ENCODE peak calls at places on chromosomes 4 and X, in six cellular contexts. Q, M, Y, T, W and Z are unnamed samples.

GRCh38 chr4:54940996-54941395 is 184.4 kb downstream of the KDR start:
- DNase-seq in M (no peak), Y (no peak), T (no peak), W (no peak), Q (no peak), Z (no peak)

GRCh38 chr4:172830295-172830764 is 338.3 kb upstream of the GALNT7 start:
- DNase-seq in Y (no peak), Q (no peak), M (peak; percentile 14), W (no peak), T (no peak), Z (no peak)

GRCh38 chr4:10020871-10021676 is at the start of gene SLC2A9:
- DNase-seq in Q (no peak), W (no peak), Y (no peak), M (peak; percentile 35), T (no peak), Z (no peak)

GRCh38 chrX:106649523-106650428 is 38.0 kb downstream of the RADX start:
- DNase-seq in Y (no peak), W (no peak), T (no peak), Q (no peak), M (no peak), Z (no peak)

GRCh38 chr4:169117591-169118081 is 107.6 kb upstream of the CBR4 start:
- DNase-seq in Q (peak; percentile 85), T (no peak), W (peak; percentile 79), Y (no peak), M (no peak), Z (no peak)

GRCh38 chr4:105058177-105058812 is 88.4 kb upstream of the TET2 start:
- DNase-seq in Y (no peak), T (no peak), W (no peak), Q (peak; percentile 95), M (no peak), Z (no peak)

GRCh38 chrX:72340572-72340971 is 34.9 kb upstream of the CITED1 start:
- DNase-seq in M (no peak), T (no peak), W (no peak), Y (no peak), Q (no peak), Z (no peak)

GRCh38 chr4:15262396-15262795 is 165.4 kb upstream of the C1QTNF7 start:
- DNase-seq in T (no peak), Y (no peak), W (no peak), Q (peak; percentile 5), M (no peak), Z (no peak)

GRCh38 chr4:44425614-44426208 is 22.9 kb downstream of the KCTD8 start:
- DNase-seq in W (no peak), Q (peak; percentile 23), Y (no peak), M (peak; percentile 35), T (no peak), Z (no peak)

GRCh38 chrX:133600536-133600935 is 185.2 kb upstream of the GPC4 start:
- DNase-seq in Y (no peak), T (no peak), W (no peak), Q (no peak), M (no peak), Z (no peak)

GRCh38 chr4:112280657-112281056 is 5.0 kb downstream of the TIFA start:
- DNase-seq in Q (no peak), M (no peak), Y (no peak), W (no peak), T (no peak), Z (no peak)

GRCh38 chr4:55030606-55031005 is 94.8 kb downstream of the KDR start:
- DNase-seq in T (no peak), M (no peak), Q (no peak), Y (no peak), W (no peak), Z (no peak)

GRCh38 chr4:7786517-7786916 is 153.1 kb downstream of the AFAP1 start:
- DNase-seq in T (no peak), M (no peak), Y (no peak), Q (no peak), W (no peak), Z (no peak)

GRCh38 chr4:90025248-90025647 is 101.9 kb upstream of the CCSER1 start:
- DNase-seq in Y (no peak), Q (peak; percentile 6), W (no peak), M (peak; percentile 44), T (no peak), Z (no peak)

GRCh38 chrX:121254336-121254735 is 206.9 kb downstream of the GLUD2 start:
- DNase-seq in T (no peak), W (no peak), Y (no peak), Q (no peak), M (no peak), Z (no peak)

GRCh38 chr4:137370206-137370633 is 162.1 kb downstream of the PCDH18 start:
- DNase-seq in T (no peak), Q (peak; percentile 79), Y (no peak), M (no peak), W (peak; percentile 42), Z (no peak)

GRCh38 chr4:76750716-76751115 is 147.2 kb downstream of the SOWAHB start:
- DNase-seq in Y (no peak), M (no peak), Q (peak; percentile 37), W (no peak), T (no peak), Z (no peak)

GRCh38 chr4:185381794-185382193 is 13.9 kb downstream of the LRP2BP start:
- DNase-seq in W (no peak), Q (peak; percentile 33), T (no peak), M (no peak), Y (no peak), Z (no peak)

GRCh38 chrX:121085612-121086010 is 38.2 kb downstream of the GLUD2 start:
- DNase-seq in Y (no peak), M (no peak), W (no peak), Q (no peak), T (no peak), Z (no peak)

GRCh38 chr4:4575284-4576211 is 33.7 kb upstream of the STX18 start:
- DNase-seq in W (no peak), T (peak; percentile 57), Y (peak; percentile 69), Q (peak; percentile 55), M (peak; percentile 64), Z (no peak)

GRCh38 chr4:173230077-173230476 is 61.5 kb downstream of the GALNT7 start:
- DNase-seq in M (no peak), T (no peak), Q (no peak), W (no peak), Y (no peak), Z (no peak)

GRCh38 chr4:118113220-118113619 is 78.9 kb downstream of the NDST3 start:
- DNase-seq in W (no peak), Q (no peak), T (no peak), Y (no peak), M (peak; percentile 23), Z (no peak)
- TF ChIP-seq CTCF in W (no peak), Q (no peak), T (no peak), Y (no peak), M (no peak), Z (no peak)

GRCh38 chr4:187664011-187664410 is 331.6 kb upstream of the ZFP42 start:
- DNase-seq in Q (no peak), Y (no peak), T (no peak), W (no peak), M (no peak), Z (no peak)

GRCh38 chr4:187667095-187667494 is 328.5 kb upstream of the ZFP42 start:
- DNase-seq in Q (no peak), T (no peak), Y (no peak), W (no peak), M (no peak), Z (no peak)

GRCh38 chr4:187668683-187669082 is 326.9 kb upstream of the ZFP42 start:
- DNase-seq in M (no peak), Q (peak; percentile 50), Y (no peak), W (no peak), T (no peak), Z (no peak)

GRCh38 chr4:187663076-187663475 is 332.5 kb upstream of the ZFP42 start:
- DNase-seq in T (no peak), Q (peak; percentile 21), M (no peak), W (no peak), Y (no peak), Z (no peak)

DNA sequence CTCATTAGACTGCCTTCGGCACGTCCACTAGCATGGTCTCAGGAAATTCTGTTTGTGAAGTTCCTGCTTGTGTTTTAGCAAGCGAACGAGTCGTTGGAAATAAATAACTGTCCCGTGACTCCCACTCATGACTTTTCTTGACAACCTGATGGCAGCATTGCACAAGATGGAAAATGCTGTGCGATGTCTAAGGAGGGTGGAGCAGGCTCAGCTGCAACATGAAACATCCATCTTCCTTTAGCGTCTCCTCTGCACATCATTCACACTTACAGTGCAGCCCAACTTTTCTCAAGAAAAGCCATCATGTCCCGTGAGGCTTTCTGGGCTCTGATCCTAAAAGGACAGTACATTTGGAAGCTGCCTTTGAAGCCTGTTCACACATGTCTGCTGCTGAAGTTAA is 328.9 kb upstream of the ZFP42 start:
- DNase-seq in W (no peak), T (no peak), Q (no peak), M (no peak), Y (no peak), Z (no peak)
- TF ChIP-seq CTCF in W (no peak), T (no peak), Q (no peak), M (no peak), Y (no peak), Z (no peak)

GRCh38 chrX:109475174-109475891 is 6.6 kb downstream of the GUCY2F start:
- DNase-seq in T (peak; percentile 44), Y (peak; percentile 34), W (no peak), Q (peak; percentile 39), M (peak; percentile 58), Z (no peak)
- TF ChIP-seq CTCF in T (peak; percentile 9), Y (peak; percentile 75), W (peak; percentile 47), Q (peak; percentile 54), M (peak; percentile 32), Z (peak; percentile 55)

DNA sequence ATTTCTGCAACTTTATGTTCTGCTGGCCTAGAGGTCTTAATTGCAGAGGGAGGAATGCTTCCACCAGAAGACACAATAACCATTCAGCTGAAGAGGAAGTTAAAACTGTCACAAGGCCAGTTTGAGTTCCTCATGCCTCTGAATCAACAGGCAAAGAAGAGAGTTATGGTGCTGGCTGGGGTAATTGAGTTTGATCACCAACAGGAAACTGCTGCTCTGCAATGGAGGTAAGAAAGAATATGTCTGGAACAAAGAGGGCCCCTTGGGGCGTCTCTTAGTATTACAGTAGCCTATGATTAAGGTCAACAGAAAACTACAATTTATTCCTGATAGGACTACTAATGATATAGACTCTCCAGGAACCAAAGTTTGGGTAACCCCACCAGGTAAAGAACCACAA is 744.0 kb downstream of the FSTL5 start:
- DNase-seq in Y (no peak), Q (no peak), M (peak; percentile 25), T (no peak), W (no peak), Z (no peak)
- TF ChIP-seq CTCF in Y (peak; percentile 17), Q (no peak), M (no peak), T (no peak), W (no peak), Z (no peak)

DNA sequence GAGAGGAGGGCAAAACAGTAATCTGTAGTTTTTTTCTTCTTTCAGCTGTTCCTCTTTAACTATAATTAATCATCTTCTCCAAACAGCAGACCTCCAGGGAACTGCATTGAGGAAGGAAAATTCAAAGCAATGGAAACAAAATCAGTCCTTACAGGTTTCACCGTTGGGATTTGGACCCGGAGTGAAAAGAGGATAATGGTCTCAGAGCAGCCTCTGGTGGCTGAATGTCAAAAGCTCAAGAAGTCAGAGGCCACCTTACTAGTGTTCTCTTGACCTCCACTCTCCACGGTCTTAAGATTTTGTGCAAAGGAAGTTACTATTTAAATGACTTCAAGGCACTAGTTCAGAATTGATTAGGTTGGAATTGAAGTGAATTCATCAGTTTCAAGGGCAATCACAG is 16.0 kb upstream of the MID1 start:
- DNase-seq in W (no peak), Q (peak; percentile 55), M (peak; percentile 73), Y (no peak), T (peak; percentile 32), Z (no peak)
- TF ChIP-seq CTCF in W (peak; percentile 52), Q (peak; percentile 69), M (peak; percentile 65), Y (peak; percentile 61), T (peak; percentile 40), Z (peak; percentile 65)